ENCODE peak calls at places on chromosome 6, in nine cellular contexts. One of them, this sample, is unnamed.

GRCh38 chr6:133108377-133108776 is 132.8 kb upstream of the EYA4 start:
- DNase-seq in upper lobe of right lung: no peak
- DNase-seq in left lung: no peak
- DNase-seq in cardiac muscle cell: peak
- DNase-seq in AG04450: no peak
- DNase-seq in psoas muscle: no peak
- DNase-seq in H9: no peak
- DNase-seq in IMR-90: no peak
- DNase-seq in Peyer's patch: no peak
- DNase-seq in this sample: no peak

GRCh38 chr6:40796280-40797223 is 209.4 kb upstream of the LRFN2 start:
- DNase-seq in Peyer's patch: no peak
- DNase-seq in AG04450: no peak
- DNase-seq in cardiac muscle cell: peak
- DNase-seq in H9: no peak
- DNase-seq in left lung: peak
- DNase-seq in IMR-90: no peak
- DNase-seq in psoas muscle: peak
- DNase-seq in upper lobe of right lung: no peak
- DNase-seq in this sample: no peak

GRCh38 chr6:38436726-38437465 is 202.8 kb downstream of the BTBD9 start:
- DNase-seq in IMR-90: peak
- DNase-seq in H9: no peak
- DNase-seq in cardiac muscle cell: peak
- DNase-seq in upper lobe of right lung: no peak
- DNase-seq in Peyer's patch: no peak
- DNase-seq in AG04450: no peak
- DNase-seq in psoas muscle: no peak
- DNase-seq in left lung: no peak
- DNase-seq in this sample: peak

GRCh38 chr6:139439278-139439813 is 64.9 kb upstream of the CITED2 start:
- DNase-seq in AG04450: no peak
- DNase-seq in psoas muscle: no peak
- DNase-seq in upper lobe of right lung: no peak
- DNase-seq in Peyer's patch: no peak
- DNase-seq in left lung: no peak
- DNase-seq in cardiac muscle cell: no peak
- DNase-seq in H9: no peak
- DNase-seq in IMR-90: peak
- DNase-seq in this sample: peak

GRCh38 chr6:160462551-160463109 is 114.5 kb downstream of the SLC22A3 start:
- DNase-seq in left lung: no peak
- DNase-seq in upper lobe of right lung: no peak
- DNase-seq in IMR-90: peak
- DNase-seq in cardiac muscle cell: peak
- DNase-seq in AG04450: peak
- DNase-seq in Peyer's patch: peak
- DNase-seq in H9: no peak
- DNase-seq in psoas muscle: no peak
- DNase-seq in this sample: peak

GRCh38 chr6:24323632-24324337 is 34.1 kb downstream of the DCDC2 start:
- DNase-seq in psoas muscle: no peak
- DNase-seq in cardiac muscle cell: peak
- DNase-seq in upper lobe of right lung: no peak
- DNase-seq in AG04450: no peak
- DNase-seq in Peyer's patch: no peak
- DNase-seq in H9: no peak
- DNase-seq in IMR-90: no peak
- DNase-seq in left lung: no peak
- DNase-seq in this sample: no peak

GRCh38 chr6:6654599-6655575 is 66.4 kb downstream of the LY86 start:
- DNase-seq in AG04450: no peak
- DNase-seq in IMR-90: no peak
- DNase-seq in left lung: no peak
- DNase-seq in psoas muscle: no peak
- DNase-seq in cardiac muscle cell: peak
- DNase-seq in upper lobe of right lung: no peak
- DNase-seq in Peyer's patch: no peak
- DNase-seq in H9: no peak
- DNase-seq in this sample: no peak

GRCh38 chr6:109458774-109459531 is 3.4 kb upstream of the MICAL1 start:
- DNase-seq in H9: no peak
- DNase-seq in left lung: no peak
- DNase-seq in Peyer's patch: peak
- DNase-seq in upper lobe of right lung: no peak
- DNase-seq in AG04450: no peak
- DNase-seq in IMR-90: no peak
- DNase-seq in psoas muscle: no peak
- DNase-seq in cardiac muscle cell: no peak
- DNase-seq in this sample: no peak

GRCh38 chr6:125325586-125325985 is 23.8 kb upstream of the HDDC2 start:
- DNase-seq in IMR-90: no peak
- DNase-seq in psoas muscle: no peak
- DNase-seq in cardiac muscle cell: peak
- DNase-seq in AG04450: no peak
- DNase-seq in H9: no peak
- DNase-seq in upper lobe of right lung: no peak
- DNase-seq in left lung: no peak
- DNase-seq in Peyer's patch: no peak
- DNase-seq in this sample: no peak

GRCh38 chr6:125791151-125791819 is 525 bp downstream of the NCOA7 start:
- DNase-seq in cardiac muscle cell: peak
- DNase-seq in psoas muscle: no peak
- DNase-seq in H9: peak
- DNase-seq in left lung: peak
- DNase-seq in Peyer's patch: peak
- DNase-seq in upper lobe of right lung: no peak
- DNase-seq in IMR-90: peak
- DNase-seq in AG04450: no peak
- DNase-seq in this sample: peak

DNA sequence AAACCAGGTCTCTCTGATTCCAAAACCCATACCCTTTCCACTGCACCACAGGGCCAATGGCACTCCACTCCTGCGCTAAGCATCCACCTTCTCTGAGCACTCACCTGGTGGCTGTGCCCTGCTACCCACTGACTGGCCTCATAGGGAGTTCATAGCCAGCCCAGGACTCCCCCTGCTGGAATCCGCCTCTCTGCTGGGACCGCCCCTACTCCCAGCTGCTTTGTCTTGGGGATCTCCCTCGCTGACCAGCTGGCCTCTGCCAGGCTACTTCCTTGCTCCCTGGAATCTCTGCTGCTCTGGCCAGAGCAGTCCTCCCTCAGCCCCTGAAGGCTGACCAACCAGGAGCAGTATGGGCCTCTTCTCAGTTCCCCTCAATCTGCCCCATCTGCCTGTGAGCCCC is 129.7 kb downstream of the FAXC start:
- DNase-seq in IMR-90: no peak
- DNase-seq in Peyer's patch: no peak
- DNase-seq in cardiac muscle cell: no peak
- DNase-seq in H9: peak
- DNase-seq in upper lobe of right lung: no peak
- DNase-seq in AG04450: no peak
- DNase-seq in psoas muscle: no peak
- DNase-seq in left lung: no peak
- DNase-seq in this sample: peak
- TF ChIP-seq CTCF in IMR-90: no peak
- TF ChIP-seq CTCF in Peyer's patch: no peak
- TF ChIP-seq CTCF in cardiac muscle cell: no peak
- TF ChIP-seq CTCF in H9: peak
- TF ChIP-seq CTCF in upper lobe of right lung: no peak
- TF ChIP-seq CTCF in AG04450: peak
- TF ChIP-seq CTCF in psoas muscle: no peak
- TF ChIP-seq CTCF in left lung: no peak
- TF ChIP-seq CTCF in this sample: no peak

GRCh38 chr6:28078050-28078449 is 2.3 kb upstream of the ZNF165 start:
- DNase-seq in H9: no peak
- DNase-seq in upper lobe of right lung: no peak
- DNase-seq in left lung: no peak
- DNase-seq in IMR-90: no peak
- DNase-seq in cardiac muscle cell: peak
- DNase-seq in Peyer's patch: no peak
- DNase-seq in psoas muscle: no peak
- DNase-seq in AG04450: no peak
- DNase-seq in this sample: no peak

GRCh38 chr6:28081486-28081751 is 1.1 kb downstream of the ZNF165 start:
- DNase-seq in upper lobe of right lung: no peak
- DNase-seq in psoas muscle: no peak
- DNase-seq in Peyer's patch: peak
- DNase-seq in cardiac muscle cell: no peak
- DNase-seq in H9: no peak
- DNase-seq in left lung: no peak
- DNase-seq in AG04450: no peak
- DNase-seq in IMR-90: no peak
- DNase-seq in this sample: no peak

GRCh38 chr6:28078836-28079235 is 1.5 kb upstream of the ZNF165 start:
- DNase-seq in Peyer's patch: no peak
- DNase-seq in upper lobe of right lung: no peak
- DNase-seq in cardiac muscle cell: no peak
- DNase-seq in IMR-90: no peak
- DNase-seq in left lung: no peak
- DNase-seq in AG04450: no peak
- DNase-seq in H9: no peak
- DNase-seq in psoas muscle: no peak
- DNase-seq in this sample: no peak

GRCh38 chr6:28082939-28083338 is 2.6 kb downstream of the ZNF165 start:
- DNase-seq in Peyer's patch: no peak
- DNase-seq in IMR-90: no peak
- DNase-seq in psoas muscle: no peak
- DNase-seq in left lung: no peak
- DNase-seq in upper lobe of right lung: no peak
- DNase-seq in H9: no peak
- DNase-seq in cardiac muscle cell: no peak
- DNase-seq in AG04450: no peak
- DNase-seq in this sample: no peak

GRCh38 chr6:28080631-28081485 is 490 bp downstream of the ZNF165 start:
- DNase-seq in H9: peak
- DNase-seq in IMR-90: peak
- DNase-seq in Peyer's patch: peak
- DNase-seq in left lung: peak
- DNase-seq in upper lobe of right lung: peak
- DNase-seq in AG04450: peak
- DNase-seq in cardiac muscle cell: peak
- DNase-seq in psoas muscle: peak
- DNase-seq in this sample: peak
- H3K27ac ChIP-seq in H9: peak
- H3K27ac ChIP-seq in IMR-90: peak
- H3K27ac ChIP-seq in Peyer's patch: peak
- H3K27ac ChIP-seq in left lung: peak
- H3K27ac ChIP-seq in upper lobe of right lung: peak
- H3K27ac ChIP-seq in AG04450: peak
- H3K27ac ChIP-seq in cardiac muscle cell: peak
- H3K27ac ChIP-seq in psoas muscle: peak
- H3K27ac ChIP-seq in this sample: peak

GRCh38 chr6:110552901-110553641 is 76.7 kb upstream of the SLC22A16 start:
- DNase-seq in Peyer's patch: no peak
- DNase-seq in psoas muscle: no peak
- DNase-seq in cardiac muscle cell: no peak
- DNase-seq in H9: no peak
- DNase-seq in IMR-90: no peak
- DNase-seq in upper lobe of right lung: no peak
- DNase-seq in left lung: no peak
- DNase-seq in AG04450: no peak
- DNase-seq in this sample: no peak

GRCh38 chr6:110554441-110554840 is 78.0 kb upstream of the SLC22A16 start:
- DNase-seq in upper lobe of right lung: no peak
- DNase-seq in cardiac muscle cell: no peak
- DNase-seq in H9: no peak
- DNase-seq in Peyer's patch: no peak
- DNase-seq in left lung: no peak
- DNase-seq in IMR-90: no peak
- DNase-seq in psoas muscle: no peak
- DNase-seq in AG04450: no peak
- DNase-seq in this sample: no peak

GRCh38 chr6:110551088-110551487 is 74.7 kb upstream of the SLC22A16 start:
- DNase-seq in IMR-90: no peak
- DNase-seq in AG04450: no peak
- DNase-seq in cardiac muscle cell: no peak
- DNase-seq in left lung: no peak
- DNase-seq in Peyer's patch: no peak
- DNase-seq in upper lobe of right lung: no peak
- DNase-seq in H9: no peak
- DNase-seq in psoas muscle: no peak
- DNase-seq in this sample: no peak

GRCh38 chr6:110550353-110550752 is 73.9 kb upstream of the SLC22A16 start:
- DNase-seq in upper lobe of right lung: no peak
- DNase-seq in AG04450: no peak
- DNase-seq in H9: no peak
- DNase-seq in cardiac muscle cell: no peak
- DNase-seq in Peyer's patch: no peak
- DNase-seq in IMR-90: no peak
- DNase-seq in psoas muscle: no peak
- DNase-seq in left lung: peak
- DNase-seq in this sample: no peak

DNA sequence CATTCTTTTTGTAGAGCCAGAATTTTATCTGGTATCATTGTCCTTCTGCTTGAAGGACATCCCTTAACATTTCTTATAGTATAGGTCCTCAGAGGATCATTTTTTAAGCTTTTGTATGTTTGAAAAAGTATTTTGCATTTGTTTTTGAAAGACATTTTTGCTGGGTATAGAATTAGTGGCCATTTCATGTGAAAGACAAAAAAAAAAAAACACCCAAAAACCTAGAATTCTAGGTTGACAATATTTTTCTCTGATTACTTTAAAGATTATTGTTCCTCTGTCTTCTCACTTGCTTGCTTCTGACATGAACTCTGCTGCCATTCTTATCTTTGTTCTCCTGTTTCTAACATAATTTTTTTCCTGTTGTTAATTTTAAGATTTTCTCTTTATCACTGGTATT is 75.7 kb upstream of the SLC22A16 start:
- DNase-seq in AG04450: no peak
- DNase-seq in left lung: no peak
- DNase-seq in cardiac muscle cell: no peak
- DNase-seq in Peyer's patch: no peak
- DNase-seq in H9: no peak
- DNase-seq in psoas muscle: no peak
- DNase-seq in upper lobe of right lung: no peak
- DNase-seq in IMR-90: no peak
- DNase-seq in this sample: no peak
- TF ChIP-seq CTCF in AG04450: no peak
- TF ChIP-seq CTCF in left lung: no peak
- TF ChIP-seq CTCF in cardiac muscle cell: no peak
- TF ChIP-seq CTCF in Peyer's patch: no peak
- TF ChIP-seq CTCF in H9: no peak
- TF ChIP-seq CTCF in psoas muscle: no peak
- TF ChIP-seq CTCF in upper lobe of right lung: no peak
- TF ChIP-seq CTCF in IMR-90: no peak
- TF ChIP-seq CTCF in this sample: no peak

DNA sequence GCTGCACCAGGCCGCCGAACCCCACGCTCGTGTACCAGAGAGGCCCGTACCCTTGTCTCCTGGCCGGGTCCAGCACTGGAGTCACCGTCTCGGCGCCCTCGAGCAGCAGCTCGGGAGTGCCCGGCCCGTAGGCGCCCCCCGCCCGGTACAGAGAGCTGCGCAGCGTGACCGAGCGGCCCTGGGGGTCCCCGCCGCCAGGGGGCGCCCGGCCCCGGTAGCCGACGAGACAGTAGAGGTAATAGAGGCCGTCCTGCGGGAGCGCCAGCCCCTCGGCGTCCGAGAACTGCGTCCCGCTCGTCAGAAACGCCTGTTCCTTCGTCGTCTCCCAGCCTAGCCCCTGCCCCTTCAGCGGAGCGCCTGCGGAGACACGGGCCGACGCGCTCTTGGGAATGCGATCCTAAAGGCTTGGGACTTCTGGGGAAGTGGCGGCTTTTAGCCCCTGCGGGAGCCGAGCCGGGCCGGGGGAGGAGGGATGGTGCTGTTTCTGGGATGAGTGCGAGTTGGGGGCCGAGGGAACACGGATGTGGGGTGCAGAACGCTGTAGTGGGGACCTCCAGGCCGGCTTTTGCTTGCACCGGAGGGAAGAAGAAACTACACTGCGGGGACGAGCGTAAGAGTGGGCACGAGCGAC is 1.3 kb downstream of the LTB start:
- DNase-seq in upper lobe of right lung: peak
- DNase-seq in left lung: peak
- DNase-seq in H9: peak
- DNase-seq in cardiac muscle cell: peak
- DNase-seq in AG04450: peak
- DNase-seq in Peyer's patch: peak
- DNase-seq in psoas muscle: peak
- DNase-seq in IMR-90: peak
- DNase-seq in this sample: peak
- H3K27ac ChIP-seq in upper lobe of right lung: peak
- H3K27ac ChIP-seq in left lung: peak
- H3K27ac ChIP-seq in H9: no peak
- H3K27ac ChIP-seq in cardiac muscle cell: peak
- H3K27ac ChIP-seq in AG04450: peak
- H3K27ac ChIP-seq in Peyer's patch: peak
- H3K27ac ChIP-seq in psoas muscle: peak
- H3K27ac ChIP-seq in IMR-90: peak
- H3K27ac ChIP-seq in this sample: peak